ENCODE peak calls at places on chromosome 19, in ten cellular contexts. M, I, R, U, W, K, X, G, Z and E are unnamed samples.

GRCh38 chr19:7292950-7293794 is 1.0 kb downstream of the INSR start:
- DNase-seq in U (no peak), R (peak), K (no peak), W (no peak), X (no peak), I (peak), G (peak), Z (no peak), M (no peak), E (peak)

GRCh38 chr19:6891761-6892385 is 4.5 kb downstream of the ADGRE1 start:
- DNase-seq in W (no peak), I (no peak), M (no peak), Z (no peak), G (no peak), U (no peak), K (no peak), X (no peak), R (peak), E (no peak)

GRCh38 chr19:17216058-17216670 is 1.0 kb downstream of the USE1 start:
- DNase-seq in M (no peak), W (no peak), U (no peak), R (no peak), Z (no peak), G (no peak), K (no peak), X (no peak), I (no peak), E (no peak)

GRCh38 chr19:17103177-17103576 is 27.6 kb downstream of the MYO9B start:
- DNase-seq in U (no peak), W (no peak), X (no peak), K (no peak), Z (no peak), R (no peak), M (no peak), G (peak), I (peak), E (peak)

GRCh38 chr19:1601613-1602064 is 3.6 kb downstream of the UQCR11 start:
- DNase-seq in U (no peak), R (no peak), M (no peak), K (no peak), Z (no peak), X (no peak), I (no peak), G (no peak), W (no peak), E (peak)

GRCh38 chr19:17762505-17763229 is 11.4 kb downstream of the FCHO1 start:
- DNase-seq in X (no peak), R (peak), W (no peak), Z (no peak), K (peak), I (peak), G (peak), M (no peak), U (peak), E (peak)

GRCh38 chr19:38666662-38667448 is 19.4 kb downstream of the ACTN4 start:
- DNase-seq in U (peak), K (no peak), W (no peak), X (peak), Z (no peak), M (no peak), G (peak), R (no peak), I (no peak), E (peak)

GRCh38 chr19:57210381-57210780 is 19.1 kb downstream of the ZNF264 start:
- DNase-seq in K (no peak), U (no peak), W (no peak), I (peak), M (no peak), R (no peak), X (no peak), Z (no peak), G (no peak), E (no peak)

GRCh38 chr19:56821209-56821608 is 19.3 kb downstream of the PEG3 start:
- DNase-seq in I (no peak), G (no peak), R (no peak), Z (no peak), K (no peak), W (no peak), X (no peak), U (no peak), M (no peak), E (no peak)

GRCh38 chr19:15104003-15104402 is 3.2 kb upstream of the SYDE1 start:
- DNase-seq in Z (no peak), X (no peak), U (no peak), G (no peak), K (no peak), W (no peak), R (no peak), I (no peak), M (no peak), E (no peak)

GRCh38 chr19:16041571-16042386 is 34.5 kb upstream of the TPM4 start:
- DNase-seq in G (peak), I (peak), U (peak), R (peak), W (peak), Z (peak), M (peak), K (no peak), X (peak), E (peak)

GRCh38 chr19:56105090-56105701 is 15.9 kb downstream of the ZNF787 start:
- DNase-seq in U (peak), K (no peak), Z (peak), G (peak), M (peak), W (peak), R (peak), I (peak), X (peak), E (peak)

GRCh38 chr19:8526345-8527062 is 12.5 kb upstream of the ZNF414 start:
- DNase-seq in M (no peak), X (peak), R (no peak), K (peak), G (peak), I (peak), U (peak), Z (no peak), W (no peak), E (no peak)

GRCh38 chr19:39363909-39364457 is 21.8 kb downstream of the SAMD4B start:
- DNase-seq in U (no peak), K (no peak), X (no peak), W (no peak), I (peak), R (no peak), M (no peak), Z (no peak), G (no peak), E (peak)

GRCh38 chr19:30784850-30785459 is 412.8 kb downstream of the ZNF536 start:
- DNase-seq in W (peak), R (peak), X (no peak), Z (peak), K (no peak), G (peak), M (peak), U (no peak), I (peak), E (peak)

GRCh38 chr19:58553799-58554493 is 959 bp downstream of the CHMP2A start:
- DNase-seq in M (no peak), I (no peak), G (no peak), R (peak), K (no peak), U (no peak), X (no peak), Z (no peak), W (no peak), E (no peak)

GRCh38 chr19:6500837-6501739 is 1.0 kb downstream of the TUBB4A start:
- DNase-seq in W (no peak), K (no peak), R (no peak), M (no peak), I (no peak), X (no peak), Z (no peak), U (no peak), G (no peak), E (no peak)

GRCh38 chr19:7787141-7787540 is 24.1 kb downstream of the CLEC4M start:
- DNase-seq in I (no peak), R (no peak), G (no peak), W (no peak), K (no peak), U (no peak), X (no peak), M (no peak), Z (no peak), E (no peak)

GRCh38 chr19:34480971-34481821 is at the start of gene WTIP:
- DNase-seq in I (no peak), X (no peak), M (no peak), W (no peak), U (peak), G (peak), R (no peak), K (no peak), Z (no peak), E (no peak)

GRCh38 chr19:41837981-41838708 is 6.3 kb downstream of the LYPD4 start:
- DNase-seq in G (no peak), Z (no peak), W (no peak), R (no peak), K (no peak), M (no peak), X (no peak), U (no peak), I (no peak), E (no peak)

GRCh38 chr19:5349041-5349440 is 8.4 kb upstream of the PTPRS start:
- DNase-seq in W (no peak), Z (no peak), U (no peak), I (no peak), M (no peak), G (peak), K (no peak), R (no peak), X (no peak), E (no peak)

GRCh38 chr19:30580673-30581072 is 208.5 kb downstream of the ZNF536 start:
- DNase-seq in W (no peak), G (no peak), X (no peak), Z (no peak), K (no peak), M (no peak), U (no peak), I (peak), R (no peak), E (no peak)

GRCh38 chr19:45117167-45117594 is 24.2 kb downstream of the PPP1R37 start:
- DNase-seq in I (no peak), W (no peak), M (no peak), X (no peak), G (no peak), U (no peak), Z (no peak), K (peak), R (peak), E (peak)

GRCh38 chr19:55683449-55684261 is 8.6 kb downstream of the EPN1 start:
- DNase-seq in M (no peak), U (no peak), X (no peak), W (no peak), I (no peak), G (peak), Z (no peak), K (no peak), R (no peak), E (no peak)

GRCh38 chr19:8194528-8195275 is 14.5 kb upstream of the CERS4 start:
- DNase-seq in U (no peak), M (peak), Z (peak), X (no peak), W (no peak), R (peak), K (no peak), I (no peak), G (no peak), E (no peak)

GRCh38 chr19:52234406-52234805 is 35.0 kb upstream of the ZNF766 start:
- DNase-seq in X (no peak), R (no peak), Z (no peak), W (no peak), I (no peak), K (no peak), G (no peak), M (no peak), U (no peak), E (no peak)

GRCh38 chr19:28881616-28882015 is 331.3 kb downstream of the UQCRFS1 start:
- DNase-seq in W (no peak), U (no peak), X (no peak), K (no peak), M (no peak), I (no peak), G (no peak), Z (no peak), R (no peak), E (no peak)

GRCh38 chr19:55647732-55648656 is at the start of gene CCDC106:
- DNase-seq in G (peak), M (no peak), X (peak), R (peak), W (no peak), Z (no peak), U (peak), K (no peak), I (peak), E (peak)

GRCh38 chr19:47065242-47065641 is 16.8 kb upstream of the TMEM160 start:
- DNase-seq in M (no peak), I (no peak), W (no peak), X (no peak), K (no peak), Z (no peak), G (no peak), R (no peak), U (no peak), E (no peak)

GRCh38 chr19:11247391-11247790 is 8.0 kb downstream of the ANGPTL8 start:
- DNase-seq in W (no peak), U (no peak), M (no peak), I (no peak), G (no peak), X (no peak), R (no peak), Z (no peak), K (no peak), E (no peak)

GRCh38 chr19:1226227-1226518 is 11.6 kb downstream of the CBARP start:
- DNase-seq in G (no peak), W (no peak), R (no peak), M (no peak), Z (no peak), K (no peak), U (no peak), X (no peak), I (no peak), E (no peak)

GRCh38 chr19:10353793-10354391 is 14.5 kb upstream of the ICAM3 start:
- DNase-seq in Z (no peak), I (no peak), X (no peak), U (no peak), G (peak), W (peak), R (no peak), M (no peak), K (peak), E (peak)

GRCh38 chr19:18153555-18154134 is 682 bp downstream of the PIK3R2 start:
- DNase-seq in Z (no peak), G (no peak), K (no peak), U (no peak), X (no peak), M (no peak), R (no peak), I (peak), W (no peak), E (peak)

GRCh38 chr19:50050406-50051223 is 24.8 kb downstream of the ZNF473 start:
- DNase-seq in M (peak), R (peak), Z (peak), X (peak), K (peak), I (peak), W (peak), G (peak), U (peak), E (peak)

GRCh38 chr19:53195265-53195879 is 2.2 kb upstream of the ZNF665 start:
- DNase-seq in W (peak), Z (peak), X (peak), R (peak), G (peak), M (peak), I (peak), U (peak), K (peak), E (peak)

GRCh38 chr19:4303778-4304508 is 455 bp upstream of the FSD1 start:
- DNase-seq in Z (no peak), G (no peak), K (no peak), M (no peak), U (no peak), X (no peak), W (no peak), R (no peak), I (no peak), E (no peak)

GRCh38 chr19:1125601-1126533 is 22.1 kb downstream of the GPX4 start:
- DNase-seq in I (no peak), G (no peak), X (no peak), K (no peak), W (no peak), U (peak), Z (no peak), M (no peak), R (no peak), E (no peak)

GRCh38 chr19:6626764-6627163 is 35.8 kb upstream of the CD70 start:
- DNase-seq in I (no peak), Z (no peak), X (no peak), M (no peak), U (no peak), R (no peak), W (no peak), K (no peak), G (no peak), E (no peak)

GRCh38 chr19:46353730-46354528 is 7.0 kb downstream of the PPP5C start:
- DNase-seq in I (no peak), M (no peak), K (no peak), W (no peak), G (no peak), X (no peak), Z (no peak), U (no peak), R (no peak), E (no peak)